ENCODE peak calls at places on chromosomes 12 and 14, in nine cellular contexts. I is progenitor cell of endocrine pancreas, L is HFFc6, U is tibial nerve, W is lower lobe of right lung, X is H9, K is AG10803, M is stomach, P is BJ. Z is an unnamed sample.

GRCh38 chr12:112183591-112184021 is 58.2 kb downstream of the TRAFD1 start:
- DNase-seq in I (no peak), L (no peak), U (no peak), W (no peak), X (peak; percentile 64), K (no peak), M (no peak), P (no peak), Z (no peak)

GRCh38 chr12:28184378-28184777 is 5.9 kb upstream of the CCDC91 start:
- DNase-seq in I (no peak), L (no peak), U (no peak), W (no peak), X (no peak), K (no peak), M (no peak), P (no peak), Z (no peak)

GRCh38 chr12:69204191-69204590 is 35.2 kb upstream of the CPSF6 start:
- DNase-seq in I (no peak), L (no peak), U (no peak), W (no peak), X (no peak), K (no peak), M (no peak), P (no peak), Z (no peak)

GRCh38 chr14:24443053-24443683 is 592 bp upstream of the SDR39U1 start:
- DNase-seq in I (no peak), L (no peak), U (no peak), W (no peak), X (no peak), K (no peak), M (no peak), P (no peak), Z (no peak)

GRCh38 chr14:63752449-63753169 is 24.7 kb upstream of the SGPP1 start:
- DNase-seq in I (no peak), L (peak; percentile 29), U (no peak), W (no peak), X (no peak), K (peak; percentile 8), M (no peak), P (peak; percentile 8), Z (no peak)

GRCh38 chr14:99230271-99231141 is 41.5 kb downstream of the BCL11B start:
- DNase-seq in I (no peak), L (no peak), U (no peak), W (peak; percentile 44), X (peak; percentile 74), K (peak; percentile 35), M (no peak), P (no peak), Z (no peak)

GRCh38 chr14:69376439-69376838 is 21.7 kb downstream of the ERH start:
- DNase-seq in I (no peak), L (peak; percentile 11), U (no peak), W (no peak), X (no peak), K (peak; percentile 80), M (no peak), P (no peak), Z (no peak)

GRCh38 chr12:122147514-122148290 is 26.3 kb downstream of the IL31 start:
- DNase-seq in I (no peak), L (no peak), U (no peak), W (no peak), X (no peak), K (no peak), M (no peak), P (no peak), Z (no peak)

GRCh38 chr14:22122227-22123187 is 448.9 kb upstream of the OR4E1 start:
- DNase-seq in I (no peak), L (no peak), U (no peak), W (no peak), X (no peak), K (no peak), M (no peak), P (no peak), Z (no peak)

GRCh38 chr12:54167500-54167896 is 21.3 kb downstream of the SMUG1 start:
- DNase-seq in I (no peak), L (no peak), U (no peak), W (no peak), X (no peak), K (no peak), M (no peak), P (no peak), Z (no peak)

GRCh38 chr14:90559811-90560492 is 163.1 kb downstream of the CALM1 start:
- DNase-seq in I (no peak), L (no peak), U (no peak), W (no peak), X (no peak), K (no peak), M (no peak), P (no peak), Z (no peak)

GRCh38 chr12:1935700-1936378 is 17.4 kb upstream of the CACNA2D4 start:
- DNase-seq in I (peak; percentile 9), L (no peak), U (no peak), W (no peak), X (peak; percentile 29), K (no peak), M (peak; percentile 90), P (no peak), Z (no peak)

GRCh38 chr12:1937481-1938224 is 19.2 kb upstream of the CACNA2D4 start:
- DNase-seq in I (no peak), L (no peak), U (no peak), W (no peak), X (no peak), K (no peak), M (peak; percentile 38), P (no peak), Z (no peak)

GRCh38 chr12:1935242-1935641 is 16.8 kb upstream of the CACNA2D4 start:
- DNase-seq in I (no peak), L (no peak), U (no peak), W (no peak), X (no peak), K (no peak), M (no peak), P (no peak), Z (no peak)

GRCh38 chr12:1934831-1935230 is 16.4 kb upstream of the CACNA2D4 start:
- DNase-seq in I (peak; percentile 9), L (no peak), U (no peak), W (no peak), X (no peak), K (no peak), M (no peak), P (no peak), Z (no peak)

DNA sequence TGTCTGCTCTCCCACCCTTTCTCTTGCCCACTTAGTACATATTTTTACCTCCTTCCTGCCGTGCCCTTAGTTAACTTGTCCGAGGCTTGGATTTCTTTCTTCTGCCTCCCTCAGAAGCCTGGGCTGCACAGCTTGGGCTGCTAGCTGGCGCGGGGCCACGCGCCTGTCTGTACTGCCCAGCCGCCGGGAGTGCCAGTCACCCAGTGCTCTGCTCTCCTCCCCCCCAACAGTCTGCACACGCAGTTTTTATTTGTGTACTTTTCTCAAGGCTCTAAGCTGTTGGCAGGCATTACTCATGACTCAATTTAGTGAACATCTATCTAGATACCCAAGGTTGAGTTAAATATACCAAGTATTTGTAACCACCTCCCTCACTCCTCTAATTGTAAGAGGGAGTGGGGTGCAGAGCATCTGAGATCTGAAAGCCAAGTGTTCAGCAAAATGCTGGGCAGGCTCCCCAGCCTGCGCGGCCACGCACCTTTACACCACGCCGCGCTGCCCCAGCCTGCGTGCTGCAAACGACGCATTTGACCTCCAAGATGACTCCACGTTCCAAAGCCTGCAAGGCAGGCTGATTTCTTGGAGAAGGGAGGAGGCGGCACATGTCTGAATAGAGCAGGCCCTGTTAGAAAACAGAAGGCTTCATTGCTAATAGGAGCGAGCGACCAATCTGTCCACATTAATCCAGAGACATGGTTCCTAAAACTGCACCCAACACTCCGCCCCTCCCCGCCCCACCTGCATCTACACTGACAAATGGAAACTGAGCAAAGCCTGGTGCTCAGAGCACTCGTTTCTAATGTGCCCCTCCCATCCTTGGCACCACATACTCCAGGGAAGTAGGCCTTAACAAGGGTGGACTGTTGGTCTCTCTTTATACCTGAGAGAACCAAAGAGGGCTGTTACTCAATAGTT is 18.2 kb upstream of the CACNA2D4 start:
- DNase-seq in I (no peak), L (peak; percentile 52), U (no peak), W (peak; percentile 80), X (peak; percentile 22), K (peak; percentile 59), M (peak; percentile 91), P (no peak), Z (no peak)
- TF ChIP-seq CTCF in I (no peak), L (no peak), U (no peak), W (no peak), X (no peak), K (no peak), M (no peak), P (no peak), Z (no peak)

DNA sequence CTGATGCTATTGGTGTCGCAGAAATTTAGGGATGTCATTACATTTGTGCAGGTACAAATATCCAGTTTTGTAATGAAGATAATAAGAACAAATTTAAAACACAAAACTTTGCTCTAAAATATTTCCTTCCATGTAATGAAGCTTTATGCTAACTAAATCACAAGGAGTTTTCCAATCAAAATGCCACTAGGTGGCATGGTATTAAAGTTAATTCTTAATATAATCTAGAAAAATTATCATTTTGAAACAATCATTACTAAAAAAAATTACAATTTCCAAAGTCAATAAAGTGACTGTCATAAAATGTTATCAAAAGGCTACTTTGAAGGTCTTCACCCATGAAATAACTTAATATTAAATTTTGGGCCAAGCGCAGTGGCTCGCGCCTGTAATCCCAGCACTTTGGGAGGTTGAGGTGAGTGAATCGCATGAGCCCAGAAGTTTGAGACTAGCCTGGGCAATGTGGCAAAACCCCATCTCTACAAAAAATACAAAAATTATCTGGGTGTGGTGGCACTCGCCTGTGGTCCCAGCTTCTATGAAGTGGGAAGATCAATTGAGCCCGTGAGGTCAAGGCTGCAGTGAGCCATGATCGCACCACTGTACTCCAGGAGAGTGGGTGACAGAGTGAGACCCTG is 77.4 kb downstream of the KIF21A start:
- DNase-seq in I (no peak), L (no peak), U (no peak), W (no peak), X (no peak), K (no peak), M (no peak), P (no peak), Z (no peak)
- TF ChIP-seq CTCF in I (no peak), L (peak; percentile 49), U (no peak), W (no peak), X (peak; percentile 42), K (peak; percentile 31), M (no peak), P (no peak), Z (peak; percentile 25)

DNA sequence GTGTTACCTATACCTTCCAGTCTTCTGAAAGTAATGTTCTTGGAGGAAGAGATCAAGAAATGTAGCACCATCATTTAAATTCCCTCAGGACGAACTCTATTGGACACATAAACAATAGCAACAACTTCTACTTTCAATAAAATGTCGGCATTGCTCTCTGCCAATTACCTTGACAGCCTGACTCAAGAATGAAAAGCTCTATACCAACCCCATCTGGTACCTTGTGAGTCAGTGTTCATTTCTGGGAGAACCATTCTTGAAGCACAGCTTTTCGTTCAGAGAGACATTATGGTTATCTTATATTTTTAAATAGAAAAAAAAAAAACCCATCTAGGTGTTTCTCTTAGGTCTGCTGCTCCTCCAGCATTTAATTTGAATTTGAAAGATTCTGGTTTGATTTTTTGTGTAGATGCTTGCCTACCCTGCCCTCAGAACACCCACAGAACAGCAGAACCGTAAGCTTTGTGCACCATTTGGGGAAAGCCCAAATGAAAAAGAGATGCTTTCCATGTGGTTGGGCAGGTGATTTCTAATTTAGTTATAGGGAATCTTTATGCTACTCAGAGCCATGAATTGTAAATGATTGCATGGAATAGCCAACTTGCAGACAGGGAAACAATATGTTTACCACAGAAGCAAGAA is 156.0 kb downstream of the SAMD4A start:
- DNase-seq in I (no peak), L (no peak), U (no peak), W (no peak), X (no peak), K (peak; percentile 17), M (no peak), P (no peak), Z (no peak)
- TF ChIP-seq CTCF in I (peak; percentile 26), L (no peak), U (no peak), W (peak; percentile 47), X (peak; percentile 61), K (peak; percentile 47), M (no peak), P (peak; percentile 29), Z (no peak)

GRCh38 chr14:43697003-43697402 is 810.1 kb downstream of the FSCB start:
- DNase-seq in I (no peak), L (no peak), U (no peak), W (no peak), X (no peak), K (no peak), M (no peak), P (no peak), Z (no peak)
- TF ChIP-seq CTCF in I (peak; percentile 10), L (peak; percentile 23), U (no peak), W (no peak), X (peak; percentile 45), K (no peak), M (no peak), P (no peak), Z (no peak)